ENCODE peak calls at places on chromosome 17, in five cellular contexts. One of them, this sample, is unnamed.

GRCh38 chr17:41464682-41465081 is 2.5 kb downstream of the KRT32 start:
- DNase-seq in mucosa of descending colon: no peak
- DNase-seq in RWPE1: peak
- DNase-seq in PC-9: peak
- DNase-seq in colonic mucosa: no peak
- DNase-seq in this sample: peak

GRCh38 chr17:5283531-5284315 is 1.6 kb downstream of the RABEP1 start:
- DNase-seq in mucosa of descending colon: no peak
- DNase-seq in PC-9: peak
- DNase-seq in colonic mucosa: no peak
- DNase-seq in RWPE1: no peak
- DNase-seq in this sample: no peak

GRCh38 chr17:58224315-58224714 is 5.3 kb upstream of the MKS1 start:
- DNase-seq in colonic mucosa: no peak
- DNase-seq in RWPE1: peak
- DNase-seq in PC-9: no peak
- DNase-seq in mucosa of descending colon: no peak
- DNase-seq in this sample: peak

GRCh38 chr17:62628845-62629555 is 1.5 kb downstream of the MRC2 start:
- DNase-seq in mucosa of descending colon: no peak
- DNase-seq in RWPE1: no peak
- DNase-seq in PC-9: no peak
- DNase-seq in colonic mucosa: no peak
- DNase-seq in this sample: peak

GRCh38 chr17:36485027-36485426 is 1.5 kb upstream of the ZNHIT3 start:
- DNase-seq in colonic mucosa: no peak
- DNase-seq in mucosa of descending colon: no peak
- DNase-seq in PC-9: no peak
- DNase-seq in RWPE1: no peak
- DNase-seq in this sample: no peak

GRCh38 chr17:59465949-59466307 is 99.5 kb upstream of the DHX40 start:
- DNase-seq in colonic mucosa: no peak
- DNase-seq in PC-9: no peak
- DNase-seq in mucosa of descending colon: no peak
- DNase-seq in RWPE1: no peak
- DNase-seq in this sample: no peak

GRCh38 chr17:7404737-7405412 is 978 bp upstream of the TMEM256 start:
- DNase-seq in mucosa of descending colon: peak
- DNase-seq in colonic mucosa: peak
- DNase-seq in RWPE1: no peak
- DNase-seq in PC-9: peak
- DNase-seq in this sample: no peak

GRCh38 chr17:41975099-41976083 is 8.8 kb downstream of the CNP start:
- DNase-seq in RWPE1: no peak
- DNase-seq in colonic mucosa: no peak
- DNase-seq in PC-9: no peak
- DNase-seq in mucosa of descending colon: peak
- DNase-seq in this sample: no peak

GRCh38 chr17:43006639-43007551 is at the start of gene IFI35:
- DNase-seq in RWPE1: peak
- DNase-seq in colonic mucosa: peak
- DNase-seq in PC-9: peak
- DNase-seq in mucosa of descending colon: peak
- DNase-seq in this sample: peak

GRCh38 chr17:79137015-79137770 is 62.6 kb downstream of the ENGASE start:
- DNase-seq in RWPE1: no peak
- DNase-seq in PC-9: no peak
- DNase-seq in mucosa of descending colon: no peak
- DNase-seq in colonic mucosa: no peak
- DNase-seq in this sample: no peak

GRCh38 chr17:22145605-22146178 is 453.4 kb downstream of the KCNJ18 start:
- DNase-seq in colonic mucosa: no peak
- DNase-seq in RWPE1: no peak
- DNase-seq in PC-9: no peak
- DNase-seq in mucosa of descending colon: no peak
- DNase-seq in this sample: no peak

GRCh38 chr17:79792984-79793923 is 3.6 kb downstream of the CBX8 start:
- DNase-seq in colonic mucosa: no peak
- DNase-seq in PC-9: no peak
- DNase-seq in RWPE1: no peak
- DNase-seq in mucosa of descending colon: no peak
- DNase-seq in this sample: no peak

GRCh38 chr17:74212262-74212912 is 984 bp upstream of the TTYH2 start:
- DNase-seq in mucosa of descending colon: no peak
- DNase-seq in colonic mucosa: peak
- DNase-seq in PC-9: no peak
- DNase-seq in RWPE1: peak
- DNase-seq in this sample: no peak

GRCh38 chr17:6657633-6658287 is 6.2 kb downstream of the C17orf100 start:
- DNase-seq in mucosa of descending colon: no peak
- DNase-seq in PC-9: peak
- DNase-seq in colonic mucosa: no peak
- DNase-seq in RWPE1: no peak
- DNase-seq in this sample: no peak

This sample was measured in RCC 7860.